ENCODE peak calls at places on chromosomes 16 and 17, in nine cellular contexts. One of them, this sample, is unnamed.
A peak's percentile ranks its signal among the peaks of the same experiment; 100 is the strongest.

GRCh38 chr17:80381416-80381923 is 33.5 kb upstream of the ENDOV start:
- DNase-seq in heart left ventricle: no peak
- DNase-seq in activated CD4-positive, alpha-beta T cell treated with anti-CD3 and anti-CD28 coated beads for 48 hours: no peak
- DNase-seq in EL: no peak
- DNase-seq in brain microvascular endothelial cell: no peak
- DNase-seq in T-cell: no peak
- DNase-seq in pancreas: no peak
- DNase-seq in T-helper 9 cell: no peak
- DNase-seq in neural crest cell: no peak
- DNase-seq in this sample: no peak

GRCh38 chr16:84647830-84648594 is at the start of gene KLHL36:
- DNase-seq in T-helper 9 cell: peak; percentile 72
- DNase-seq in brain microvascular endothelial cell: no peak
- DNase-seq in neural crest cell: peak; percentile 52
- DNase-seq in pancreas: peak; percentile 47
- DNase-seq in activated CD4-positive, alpha-beta T cell treated with anti-CD3 and anti-CD28 coated beads for 48 hours: peak; percentile 68
- DNase-seq in heart left ventricle: peak; percentile 85
- DNase-seq in T-cell: peak; percentile 70
- DNase-seq in EL: peak; percentile 43
- DNase-seq in this sample: no peak

GRCh38 chr17:79955961-79956735 is 79.5 kb downstream of the TBC1D16 start:
- DNase-seq in pancreas: no peak
- DNase-seq in activated CD4-positive, alpha-beta T cell treated with anti-CD3 and anti-CD28 coated beads for 48 hours: no peak
- DNase-seq in neural crest cell: no peak
- DNase-seq in heart left ventricle: no peak
- DNase-seq in EL: no peak
- DNase-seq in T-helper 9 cell: no peak
- DNase-seq in T-cell: no peak
- DNase-seq in brain microvascular endothelial cell: no peak
- DNase-seq in this sample: no peak

GRCh38 chr16:31273676-31274075 is 13.9 kb downstream of the ITGAM start:
- DNase-seq in brain microvascular endothelial cell: no peak
- DNase-seq in neural crest cell: no peak
- DNase-seq in T-helper 9 cell: no peak
- DNase-seq in heart left ventricle: no peak
- DNase-seq in EL: no peak
- DNase-seq in pancreas: peak; percentile 9
- DNase-seq in T-cell: no peak
- DNase-seq in activated CD4-positive, alpha-beta T cell treated with anti-CD3 and anti-CD28 coated beads for 48 hours: no peak
- DNase-seq in this sample: no peak

GRCh38 chr16:83363521-83363920 is 444.3 kb upstream of the HSBP1 start:
- DNase-seq in activated CD4-positive, alpha-beta T cell treated with anti-CD3 and anti-CD28 coated beads for 48 hours: no peak
- DNase-seq in pancreas: no peak
- DNase-seq in EL: no peak
- DNase-seq in T-helper 9 cell: no peak
- DNase-seq in brain microvascular endothelial cell: no peak
- DNase-seq in neural crest cell: no peak
- DNase-seq in T-cell: no peak
- DNase-seq in heart left ventricle: no peak
- DNase-seq in this sample: no peak

GRCh38 chr16:50207652-50208051 is 54.5 kb downstream of the TENT4B start:
- DNase-seq in brain microvascular endothelial cell: peak; percentile 34
- DNase-seq in activated CD4-positive, alpha-beta T cell treated with anti-CD3 and anti-CD28 coated beads for 48 hours: no peak
- DNase-seq in neural crest cell: no peak
- DNase-seq in EL: peak; percentile 65
- DNase-seq in T-cell: no peak
- DNase-seq in heart left ventricle: no peak
- DNase-seq in T-helper 9 cell: no peak
- DNase-seq in pancreas: no peak
- DNase-seq in this sample: no peak

GRCh38 chr17:73089918-73090317 is 2.6 kb downstream of the SLC39A11 start:
- DNase-seq in activated CD4-positive, alpha-beta T cell treated with anti-CD3 and anti-CD28 coated beads for 48 hours: no peak
- DNase-seq in T-cell: no peak
- DNase-seq in T-helper 9 cell: no peak
- DNase-seq in neural crest cell: no peak
- DNase-seq in brain microvascular endothelial cell: no peak
- DNase-seq in heart left ventricle: no peak
- DNase-seq in EL: no peak
- DNase-seq in pancreas: no peak
- DNase-seq in this sample: no peak

GRCh38 chr17:47077576-47077975 is 98.5 kb upstream of the RPRML start:
- DNase-seq in EL: peak; percentile 64
- DNase-seq in T-helper 9 cell: no peak
- DNase-seq in brain microvascular endothelial cell: peak; percentile 41
- DNase-seq in activated CD4-positive, alpha-beta T cell treated with anti-CD3 and anti-CD28 coated beads for 48 hours: no peak
- DNase-seq in heart left ventricle: no peak
- DNase-seq in pancreas: no peak
- DNase-seq in neural crest cell: no peak
- DNase-seq in T-cell: no peak
- DNase-seq in this sample: no peak

GRCh38 chr17:45293413-45294211 is 23.2 kb downstream of the MAP3K14 start:
- DNase-seq in heart left ventricle: peak; percentile 87
- DNase-seq in pancreas: peak; percentile 78
- DNase-seq in T-helper 9 cell: no peak
- DNase-seq in brain microvascular endothelial cell: peak; percentile 81
- DNase-seq in activated CD4-positive, alpha-beta T cell treated with anti-CD3 and anti-CD28 coated beads for 48 hours: peak; percentile 48
- DNase-seq in EL: peak; percentile 97
- DNase-seq in T-cell: no peak
- DNase-seq in neural crest cell: no peak
- DNase-seq in this sample: no peak

GRCh38 chr16:20799599-20799998 is 6.7 kb downstream of the ERI2 start:
- DNase-seq in activated CD4-positive, alpha-beta T cell treated with anti-CD3 and anti-CD28 coated beads for 48 hours: no peak
- DNase-seq in heart left ventricle: no peak
- DNase-seq in T-cell: no peak
- DNase-seq in brain microvascular endothelial cell: no peak
- DNase-seq in EL: no peak
- DNase-seq in neural crest cell: no peak
- DNase-seq in pancreas: no peak
- DNase-seq in T-helper 9 cell: no peak
- DNase-seq in this sample: no peak

GRCh38 chr17:77494664-77495435 is 354.1 kb downstream of the SEC14L1 start:
- DNase-seq in pancreas: peak; percentile 55
- DNase-seq in brain microvascular endothelial cell: peak; percentile 54
- DNase-seq in T-helper 9 cell: peak; percentile 73
- DNase-seq in EL: peak; percentile 73
- DNase-seq in neural crest cell: peak; percentile 87
- DNase-seq in T-cell: peak; percentile 78
- DNase-seq in heart left ventricle: peak; percentile 89
- DNase-seq in activated CD4-positive, alpha-beta T cell treated with anti-CD3 and anti-CD28 coated beads for 48 hours: peak; percentile 82
- DNase-seq in this sample: peak; percentile 42

GRCh38 chr17:9266031-9266680 is 244.8 kb downstream of the NTN1 start:
- DNase-seq in activated CD4-positive, alpha-beta T cell treated with anti-CD3 and anti-CD28 coated beads for 48 hours: no peak
- DNase-seq in EL: no peak
- DNase-seq in brain microvascular endothelial cell: no peak
- DNase-seq in T-helper 9 cell: no peak
- DNase-seq in heart left ventricle: no peak
- DNase-seq in pancreas: no peak
- DNase-seq in neural crest cell: no peak
- DNase-seq in T-cell: no peak
- DNase-seq in this sample: no peak

GRCh38 chr17:20997711-20998570 is 44.9 kb downstream of the USP22 start:
- DNase-seq in EL: peak; percentile 25
- DNase-seq in T-helper 9 cell: no peak
- DNase-seq in activated CD4-positive, alpha-beta T cell treated with anti-CD3 and anti-CD28 coated beads for 48 hours: no peak
- DNase-seq in brain microvascular endothelial cell: no peak
- DNase-seq in neural crest cell: no peak
- DNase-seq in pancreas: no peak
- DNase-seq in heart left ventricle: no peak
- DNase-seq in T-cell: no peak
- DNase-seq in this sample: no peak

GRCh38 chr16:9330036-9330545 is 238.6 kb downstream of the HAPSTR1 start:
- DNase-seq in EL: no peak
- DNase-seq in brain microvascular endothelial cell: no peak
- DNase-seq in heart left ventricle: no peak
- DNase-seq in neural crest cell: no peak
- DNase-seq in T-helper 9 cell: no peak
- DNase-seq in pancreas: no peak
- DNase-seq in activated CD4-positive, alpha-beta T cell treated with anti-CD3 and anti-CD28 coated beads for 48 hours: no peak
- DNase-seq in T-cell: no peak
- DNase-seq in this sample: no peak

GRCh38 chr17:80163315-80163714 is 6.5 kb upstream of the CARD14 start:
- DNase-seq in neural crest cell: no peak
- DNase-seq in pancreas: no peak
- DNase-seq in heart left ventricle: no peak
- DNase-seq in T-cell: no peak
- DNase-seq in EL: no peak
- DNase-seq in brain microvascular endothelial cell: no peak
- DNase-seq in activated CD4-positive, alpha-beta T cell treated with anti-CD3 and anti-CD28 coated beads for 48 hours: no peak
- DNase-seq in T-helper 9 cell: no peak
- DNase-seq in this sample: no peak

GRCh38 chr17:41328207-41328606 is 12.7 kb upstream of the KRTAP17-1 start:
- DNase-seq in pancreas: no peak
- DNase-seq in EL: no peak
- DNase-seq in activated CD4-positive, alpha-beta T cell treated with anti-CD3 and anti-CD28 coated beads for 48 hours: no peak
- DNase-seq in brain microvascular endothelial cell: no peak
- DNase-seq in T-cell: no peak
- DNase-seq in neural crest cell: no peak
- DNase-seq in heart left ventricle: no peak
- DNase-seq in T-helper 9 cell: no peak
- DNase-seq in this sample: no peak

GRCh38 chr17:78724544-78724943 is 57.5 kb downstream of the CYTH1 start:
- DNase-seq in heart left ventricle: no peak
- DNase-seq in activated CD4-positive, alpha-beta T cell treated with anti-CD3 and anti-CD28 coated beads for 48 hours: no peak
- DNase-seq in T-helper 9 cell: no peak
- DNase-seq in T-cell: no peak
- DNase-seq in EL: no peak
- DNase-seq in pancreas: no peak
- DNase-seq in neural crest cell: no peak
- DNase-seq in brain microvascular endothelial cell: no peak
- DNase-seq in this sample: no peak

GRCh38 chr16:22189473-22190168 is 16.5 kb upstream of the EEF2K start:
- DNase-seq in pancreas: peak; percentile 41
- DNase-seq in T-cell: peak; percentile 94
- DNase-seq in neural crest cell: no peak
- DNase-seq in brain microvascular endothelial cell: no peak
- DNase-seq in EL: peak; percentile 41
- DNase-seq in heart left ventricle: peak; percentile 72
- DNase-seq in T-helper 9 cell: peak; percentile 88
- DNase-seq in activated CD4-positive, alpha-beta T cell treated with anti-CD3 and anti-CD28 coated beads for 48 hours: peak; percentile 92
- DNase-seq in this sample: no peak